ENCODE peak calls at places on chromosomes 13 and 19, in five cellular contexts. E is tibial nerve, Y is kidney, M is K562, T is A549. Q is an unnamed sample.

GRCh38 chr13:102132896-102133295 is 269.0 kb downstream of the FGF14 start:
- DNase-seq in Y (no peak), E (no peak), T (no peak), M (no peak), Q (no peak)

GRCh38 chr19:5676711-5677110 is 3.6 kb downstream of the MICOS13 start:
- DNase-seq in E (no peak), T (no peak), M (no peak), Y (no peak), Q (no peak)

GRCh38 chr13:29436291-29436690 is 159.2 kb downstream of the SLC7A1 start:
- DNase-seq in T (no peak), M (no peak), Y (no peak), E (no peak), Q (no peak)

GRCh38 chr13:102122147-102122546 is 279.7 kb downstream of the FGF14 start:
- DNase-seq in T (no peak), E (no peak), Y (no peak), M (no peak), Q (no peak)

GRCh38 chr19:2469102-2469914 is 6.6 kb upstream of the GADD45B start:
- DNase-seq in T (no peak), M (peak; percentile 59), Y (no peak), E (no peak), Q (no peak)

GRCh38 chr19:46931197-46931596 is 70.4 kb downstream of the ARHGAP35 start:
- DNase-seq in Y (no peak), T (no peak), M (no peak), E (no peak), Q (no peak)

GRCh38 chr13:71811344-71811743 is 55.7 kb downstream of the DACH1 start:
- DNase-seq in T (no peak), Y (no peak), M (no peak), E (no peak), Q (no peak)

GRCh38 chr13:94195715-94196114 is 283.8 kb downstream of the DCT start:
- DNase-seq in M (no peak), E (no peak), Y (no peak), T (no peak), Q (no peak)

GRCh38 chr13:106503730-106504129 is 31.7 kb downstream of the EFNB2 start:
- DNase-seq in T (no peak), Y (no peak), M (no peak), E (no peak), Q (no peak)

GRCh38 chr19:13396256-13397080 is 109.8 kb downstream of the CACNA1A start:
- DNase-seq in Y (no peak), M (peak; percentile 73), T (peak; percentile 27), E (peak; percentile 29), Q (peak; percentile 70)

GRCh38 chr13:97797553-97797952 is 155.9 kb upstream of the IPO5 start:
- DNase-seq in M (no peak), T (no peak), Y (no peak), E (no peak), Q (no peak)

GRCh38 chr19:41409288-41409687 is 11.7 kb downstream of the BCKDHA start:
- DNase-seq in T (peak; percentile 55), E (no peak), M (no peak), Y (no peak), Q (no peak)

GRCh38 chr19:49422407-49423277 is 599 bp downstream of the PTH2 start:
- DNase-seq in Y (no peak), M (peak; percentile 91), T (peak; percentile 66), E (no peak), Q (no peak)

GRCh38 chr19:35901055-35901644 is 810 bp upstream of the NFKBID start:
- DNase-seq in M (no peak), E (no peak), Y (no peak), T (no peak), Q (no peak)

GRCh38 chr13:59446391-59446790 is 717.3 kb downstream of the DIAPH3 start:
- DNase-seq in M (no peak), Y (no peak), E (no peak), T (no peak), Q (no peak)

GRCh38 chr13:100128373-100128772 is 39.5 kb downstream of the PCCA start:
- DNase-seq in E (no peak), M (no peak), Y (no peak), T (peak; percentile 10), Q (no peak)

GRCh38 chr13:22173605-22174004 is 502.7 kb downstream of the FGF9 start:
- DNase-seq in T (no peak), E (no peak), M (no peak), Y (no peak), Q (no peak)

GRCh38 chr19:55482128-55482961 is 2.6 kb upstream of the NAT14 start:
- DNase-seq in E (no peak), Y (no peak), T (no peak), M (no peak), Q (no peak)

GRCh38 chr19:55482967-55483671 is 1.9 kb upstream of the NAT14 start:
- DNase-seq in M (no peak), T (no peak), Y (no peak), E (no peak), Q (no peak)

GRCh38 chr19:55484571-55485438 is at the start of gene NAT14:
- DNase-seq in T (peak; percentile 94), E (no peak), M (peak; percentile 91), Y (peak; percentile 86), Q (no peak)

GRCh38 chr19:55485439-55486011 is 537 bp downstream of the NAT14 start:
- DNase-seq in T (no peak), Y (no peak), M (no peak), E (no peak), Q (no peak)

GRCh38 chr19:55483681-55484361 is 1.2 kb upstream of the NAT14 start:
- DNase-seq in Y (no peak), T (no peak), E (no peak), M (no peak), Q (no peak)
- H3K4me3 ChIP-seq in Y (no peak overlapping the region), T (no peak overlapping the region), E (no peak overlapping the region), M (no peak overlapping the region), Q (no peak overlapping the region)

GRCh38 chr13:113029487-113030258 is 60.7 kb downstream of the MCF2L start:
- DNase-seq in T (peak; percentile 21), E (no peak), Y (peak; percentile 22), M (peak; percentile 79), Q (no peak)
- TF ChIP-seq CTCF in T (peak; percentile 58), E (peak; percentile 53), Y (peak; percentile 67), M (peak; percentile 63), Q (peak; percentile 30)

GRCh38 chr19:10550336-10550735 is 6.6 kb downstream of the ATG4D start:
- DNase-seq in Y (no peak), E (no peak), T (no peak), M (no peak), Q (no peak)
- H3K9me3 ChIP-seq in Y (no peaks in the 10 kb centered on the region), E (no peaks in the 10 kb centered on the region), T (no peaks in the 10 kb centered on the region), M (peaks cover 3% of the 10 kb centered on the region), Q (no peaks in the 10 kb centered on the region)

GRCh38 chr13:44155422-44156293 is 218.0 kb upstream of the SERP2 start:
- DNase-seq in T (no peak), E (peak; percentile 59), M (peak; percentile 27), Y (peak; percentile 63), Q (peak; percentile 82)
- H3K4me3 ChIP-seq in T (no peak overlapping the region), E (no peak overlapping the region), M (no peak overlapping the region), Y (peak overlapping the region; percentile 46), Q (peak overlapping the region; percentile 39)

GRCh38 chr13:26591672-26592071 is 34.2 kb downstream of the WASF3 start:
- DNase-seq in E (no peak), T (no peak), Y (no peak), M (no peak), Q (no peak)

GRCh38 chr13:26587251-26587650 is 29.8 kb downstream of the WASF3 start:
- DNase-seq in M (no peak), E (no peak), Y (no peak), T (no peak), Q (no peak)

GRCh38 chr13:26589754-26590153 is 32.3 kb downstream of the WASF3 start:
- DNase-seq in T (no peak), E (no peak), Y (no peak), M (no peak), Q (no peak)

GRCh38 chr13:26590951-26591350 is 33.5 kb downstream of the WASF3 start:
- DNase-seq in M (no peak), Y (no peak), T (no peak), E (no peak), Q (no peak)

GRCh38 chr13:26590379-26590778 is 32.9 kb downstream of the WASF3 start:
- DNase-seq in T (no peak), Y (no peak), E (no peak), M (no peak), Q (no peak)
- TF ChIP-seq CTCF in T (no peak), Y (no peak), E (no peak), M (no peak), Q (no peak)

GRCh38 chr19:6970478-6970877 is 50.8 kb downstream of the MBD3L2B start:
- DNase-seq in T (no peak), M (peak; percentile 34), Y (no peak), E (no peak), Q (no peak)

GRCh38 chr19:6971366-6971765 is 49.9 kb downstream of the MBD3L2B start:
- DNase-seq in T (no peak), E (no peak), M (no peak), Y (no peak), Q (no peak)

GRCh38 chr19:6979341-6979740 is 41.9 kb downstream of the MBD3L2B start:
- DNase-seq in Y (no peak), T (no peak), E (no peak), M (no peak), Q (no peak)

DNA sequence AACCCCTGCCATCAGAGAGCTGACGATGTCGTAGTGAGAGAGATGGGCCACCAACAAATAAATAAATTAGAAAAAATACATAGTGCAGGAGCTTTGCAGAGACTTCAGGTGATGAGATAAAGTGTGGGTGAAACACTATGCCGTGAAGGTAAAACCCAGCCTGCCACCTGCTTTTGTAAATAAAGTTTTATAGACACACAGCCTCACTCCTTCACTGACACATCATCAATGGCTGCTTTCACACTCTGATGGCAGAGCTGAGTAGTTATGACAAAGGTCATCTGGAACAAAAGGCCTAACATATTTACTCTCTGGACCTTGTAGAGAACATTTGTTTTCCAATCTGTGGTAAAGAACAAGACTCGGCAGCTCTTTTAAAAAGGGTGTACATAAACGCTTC is 45.0 kb downstream of the MBD3L2B start:
- DNase-seq in Y (no peak), M (no peak), T (no peak), E (no peak), Q (no peak)
- H3K9me3 ChIP-seq in Y (peaks cover 12% of the 10 kb centered on the region), M (no peaks in the 10 kb centered on the region), T (peaks cover 20% of the 10 kb centered on the region), E (no peaks in the 10 kb centered on the region), Q (peaks cover 7% of the 10 kb centered on the region)

DNA sequence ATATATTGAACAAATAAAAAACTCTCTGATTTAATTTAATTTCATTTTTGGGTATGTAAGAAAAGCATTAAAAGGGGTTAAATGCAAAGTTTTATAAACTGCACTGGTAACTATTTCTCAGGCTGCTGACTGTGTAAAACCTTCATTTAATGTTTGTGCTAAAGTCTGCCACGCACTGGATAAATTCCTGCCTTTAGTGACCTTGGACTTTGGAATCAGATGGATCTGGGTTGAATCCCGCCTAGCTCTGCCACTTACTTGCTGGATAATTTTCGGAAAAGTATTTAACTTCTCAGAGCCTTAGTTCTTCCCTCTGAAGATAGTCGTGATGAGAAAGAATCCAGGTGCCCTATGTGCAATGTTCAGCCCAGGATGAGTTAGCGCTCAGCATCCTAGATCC is 58.6 kb downstream of the RASL11A start:
- DNase-seq in Y (no peak), M (no peak), E (no peak), T (no peak), Q (no peak)
- H3K4me3 ChIP-seq in Y (no peak overlapping the region), M (no peak overlapping the region), E (no peak overlapping the region), T (no peak overlapping the region), Q (no peak overlapping the region)